ENCODE peak calls at places on chromosome 18, in eight cellular contexts. B is neural progenitor cell; N is activated CD4-positive, alpha-beta T cell treated with anti-CD3 and anti-CD28 coated beads, Interleukin-2, amount 50 U/mL, for 48 hours; Z is AG09309; X is A172; J is activated T-helper 1 cell treated with anti-CD3 and anti-CD28 coated beads, Interleukin-2, amount 50 U/mL, for 16 hours; F is lower leg skin; L is tibial nerve. V is an unnamed sample.

GRCh38 chr18:63534615-63535014 is 7.6 kb upstream of the SERPINB12 start:
- DNase-seq in B (no peak), N (no peak), Z (no peak), X (no peak), J (no peak), F (no peak), L (no peak), V (no peak)

GRCh38 chr18:22272242-22272641 is 102.9 kb downstream of the GATA6 start:
- DNase-seq in B (no peak), N (no peak), Z (no peak), X (no peak), J (no peak), F (no peak), L (no peak), V (no peak)

GRCh38 chr18:44679056-44679911 is 1.4 kb upstream of the SETBP1 start:
- DNase-seq in B (peak; percentile 90), N (peak; percentile 75), Z (peak; percentile 57), X (peak; percentile 22), J (peak; percentile 9), F (peak; percentile 96), L (peak; percentile 76), V (peak; percentile 51)

GRCh38 chr18:27473359-27473758 is 288.3 kb upstream of the CHST9 start:
- DNase-seq in B (no peak), N (no peak), Z (no peak), X (no peak), J (no peak), F (no peak), L (no peak), V (no peak)

GRCh38 chr18:79439201-79440023 is 43.7 kb downstream of the NFATC1 start:
- DNase-seq in B (no peak), N (peak; percentile 41), Z (peak; percentile 74), X (peak; percentile 55), J (no peak), F (no peak), L (peak; percentile 34), V (no peak)

GRCh38 chr18:63974991-63975390 is 5.1 kb downstream of the SERPINB8 start:
- DNase-seq in B (peak; percentile 21), N (no peak), Z (no peak), X (no peak), J (no peak), F (no peak), L (no peak), V (no peak)

GRCh38 chr18:48328473-48329205 is 80.5 kb downstream of the ZBTB7C start:
- DNase-seq in B (no peak), N (no peak), Z (no peak), X (peak; percentile 86), J (no peak), F (no peak), L (no peak), V (peak; percentile 27)

GRCh38 chr18:4750392-4751346 is 295.6 kb upstream of the DLGAP1 start:
- DNase-seq in B (no peak), N (no peak), Z (no peak), X (no peak), J (no peak), F (no peak), L (no peak), V (no peak)

GRCh38 chr18:74613390-74613789 is 15.7 kb downstream of the ZNF407 start:
- DNase-seq in B (no peak), N (no peak), Z (no peak), X (no peak), J (no peak), F (no peak), L (no peak), V (no peak)

GRCh38 chr18:49730951-49731391 is 82.4 kb downstream of the ACAA2 start:
- DNase-seq in B (no peak), N (no peak), Z (no peak), X (no peak), J (no peak), F (no peak), L (no peak), V (no peak)

GRCh38 chr18:62672600-62672999 is 42.7 kb upstream of the PHLPP1 start:
- DNase-seq in B (no peak), N (no peak), Z (no peak), X (no peak), J (no peak), F (no peak), L (no peak), V (no peak)

GRCh38 chr18:10059610-10060468 is 146.0 kb downstream of the VAPA start:
- DNase-seq in B (no peak), N (no peak), Z (no peak), X (no peak), J (no peak), F (peak; percentile 53), L (no peak), V (no peak)

GRCh38 chr18:60053747-60054304 is 154.0 kb downstream of the PMAIP1 start:
- DNase-seq in B (peak; percentile 11), N (no peak), Z (peak; percentile 72), X (peak; percentile 97), J (no peak), F (no peak), L (no peak), V (peak; percentile 50)

GRCh38 chr18:48896875-48897511 is 53.8 kb downstream of the SMAD7 start:
- DNase-seq in B (peak; percentile 67), N (peak; percentile 38), Z (no peak), X (peak; percentile 66), J (no peak), F (peak; percentile 88), L (peak; percentile 34), V (no peak)

GRCh38 chr18:80200171-80200931 is 47.0 kb downstream of the PARD6G start:
- DNase-seq in B (peak; percentile 59), N (no peak), Z (no peak), X (no peak), J (no peak), F (peak; percentile 77), L (no peak), V (no peak)

GRCh38 chr18:38198956-38199355 is 633.4 kb upstream of the CELF4 start:
- DNase-seq in B (no peak), N (no peak), Z (no peak), X (no peak), J (no peak), F (no peak), L (no peak), V (no peak)

GRCh38 chr18:36149514-36150289 is 20.0 kb downstream of the ELP2 start:
- DNase-seq in B (no peak), N (no peak), Z (no peak), X (no peak), J (no peak), F (no peak), L (no peak), V (no peak)

GRCh38 chr18:35933982-35934381 is 38.5 kb upstream of the RMP24 start:
- DNase-seq in B (no peak), N (no peak), Z (no peak), X (peak; percentile 89), J (no peak), F (no peak), L (no peak), V (no peak)

GRCh38 chr18:10497350-10497749 is 28.5 kb upstream of the NAPG start:
- DNase-seq in B (no peak), N (no peak), Z (no peak), X (no peak), J (no peak), F (no peak), L (no peak), V (no peak)

GRCh38 chr18:48950536-48951447 is at the start of gene SMAD7:
- DNase-seq in B (no peak), N (no peak), Z (no peak), X (no peak), J (no peak), F (no peak), L (peak; percentile 41), V (no peak)

GRCh38 chr18:1147616-1148184 is 243.0 kb downstream of the ADCYAP1 start:
- DNase-seq in B (peak; percentile 40), N (no peak), Z (no peak), X (no peak), J (no peak), F (no peak), L (no peak), V (no peak)

GRCh38 chr18:35890323-35890722 is 82.2 kb upstream of the RMP24 start:
- DNase-seq in B (no peak), N (no peak), Z (no peak), X (no peak), J (no peak), F (no peak), L (no peak), V (no peak)

GRCh38 chr18:63882333-63883141 is 5.0 kb upstream of the SERPINB2 start:
- DNase-seq in B (no peak), N (no peak), Z (peak; percentile 74), X (peak; percentile 75), J (no peak), F (no peak), L (no peak), V (peak; percentile 18)

GRCh38 chr18:30387401-30387800 is 655.1 kb downstream of the DSC3 start:
- DNase-seq in B (peak; percentile 8), N (no peak), Z (no peak), X (no peak), J (no peak), F (no peak), L (no peak), V (no peak)

GRCh38 chr18:30999186-30999585 is 43.4 kb downstream of the DSC3 start:
- DNase-seq in B (no peak), N (no peak), Z (no peak), X (no peak), J (no peak), F (no peak), L (no peak), V (no peak)

GRCh38 chr18:48550101-48550729 is 11.4 kb downstream of the CTIF start:
- DNase-seq in B (no peak), N (no peak), Z (no peak), X (no peak), J (no peak), F (peak; percentile 68), L (no peak), V (no peak)

GRCh38 chr18:44679912-44680270 is 797 bp upstream of the SETBP1 start:
- DNase-seq in B (peak; percentile 81), N (peak; percentile 43), Z (no peak), X (no peak), J (no peak), F (peak; percentile 91), L (peak; percentile 47), V (no peak)

GRCh38 chr18:79523221-79523737 is 127.5 kb downstream of the NFATC1 start:
- DNase-seq in B (no peak), N (peak; percentile 70), Z (no peak), X (no peak), J (no peak), F (no peak), L (no peak), V (no peak)

GRCh38 chr18:21093133-21093532 is 18.5 kb downstream of the ROCK1 start:
- DNase-seq in B (no peak), N (no peak), Z (no peak), X (no peak), J (no peak), F (no peak), L (no peak), V (no peak)

GRCh38 chr18:58915006-58915799 is 50.5 kb downstream of the ZNF532 start:
- DNase-seq in B (no peak), N (no peak), Z (no peak), X (no peak), J (no peak), F (no peak), L (no peak), V (no peak)

GRCh38 chr18:35478520-35479435 is 19.0 kb downstream of the INO80C start:
- DNase-seq in B (no peak), N (peak; percentile 30), Z (peak; percentile 39), X (peak; percentile 89), J (no peak), F (no peak), L (no peak), V (peak; percentile 24)

GRCh38 chr18:47881752-47882455 is 48.6 kb downstream of the SMAD2 start:
- DNase-seq in B (no peak), N (no peak), Z (no peak), X (peak; percentile 58), J (no peak), F (no peak), L (no peak), V (peak; percentile 11)

GRCh38 chr18:75844102-75844604 is 416.6 kb upstream of the SMIM21 start:
- DNase-seq in B (no peak), N (no peak), Z (no peak), X (peak; percentile 13), J (no peak), F (peak; percentile 20), L (no peak), V (no peak)

GRCh38 chr18:46771141-46771540 is 14.3 kb upstream of the ST8SIA5 start:
- DNase-seq in B (no peak), N (no peak), Z (no peak), X (no peak), J (no peak), F (no peak), L (no peak), V (no peak)

V was measured in HTR-8/SVneo.